ENCODE peak calls at places on chromosome 2, in eight cellular contexts. Q is fibroblast of the conjunctiva; B is activated T-cell treated with anti-CD3 and anti-CD28 coated beads, Interleukin-2, amount 50 U/mL, for 72 hours; T is germinal center; E is KBM-7; G is GM10248; F is tibial artery; K is dermis blood vessel endothelial cell. N is an unnamed sample.
A peak's percentile ranks its signal among the peaks of the same experiment; 100 is the strongest.

GRCh38 chr2:135182190-135182589 is 130.1 kb downstream of the RAB3GAP1 start:
- DNase-seq in Q (no peak), B (no peak), T (no peak), E (no peak), G (no peak), F (no peak), K (no peak), N (no peak)

GRCh38 chr2:133927894-133928293 is 326.0 kb upstream of the MGAT5 start:
- DNase-seq in Q (no peak), B (no peak), T (no peak), E (no peak), G (no peak), F (no peak), K (no peak), N (no peak)

GRCh38 chr2:99067871-99068270 is 73.6 kb upstream of the C2orf15 start:
- DNase-seq in Q (no peak), B (no peak), T (no peak), E (peak; percentile 38), G (no peak), F (no peak), K (peak; percentile 49), N (no peak)

GRCh38 chr2:12430036-12430795 is 286.5 kb upstream of the TRIB2 start:
- DNase-seq in Q (no peak), B (no peak), T (no peak), E (no peak), G (no peak), F (peak; percentile 24), K (no peak), N (no peak)

GRCh38 chr2:46003912-46004473 is 293.2 kb upstream of the EPAS1 start:
- DNase-seq in Q (no peak), B (no peak), T (no peak), E (no peak), G (no peak), F (no peak), K (no peak), N (no peak)

GRCh38 chr2:130334026-130334425 is 8.7 kb upstream of the IMP4 start:
- DNase-seq in Q (no peak), B (no peak), T (no peak), E (no peak), G (no peak), F (no peak), K (no peak), N (no peak)

GRCh38 chr2:135256531-135257258 is 204.6 kb downstream of the RAB3GAP1 start:
- DNase-seq in Q (peak; percentile 29), B (no peak), T (no peak), E (no peak), G (no peak), F (no peak), K (no peak), N (peak; percentile 31)

GRCh38 chr2:226063704-226064390 is 664.3 kb downstream of the NYAP2 start:
- DNase-seq in Q (no peak), B (no peak), T (no peak), E (no peak), G (no peak), F (no peak), K (no peak), N (peak; percentile 49)

GRCh38 chr2:130391058-130391871 is 35.4 kb downstream of the PTPN18 start:
- DNase-seq in Q (no peak), B (peak; percentile 84), T (peak; percentile 83), E (peak; percentile 77), G (peak; percentile 87), F (peak; percentile 75), K (peak; percentile 79), N (peak; percentile 39)

N was measured in skeletal muscle cell.